ENCODE peak calls at places on chromosomes 12 and 14, in ten cellular contexts. One of them, this sample, is unnamed.

GRCh38 chr12:52917800-52918199 is 12.9 kb upstream of the KRT8 start:
- DNase-seq in MM.1S: no peak
- DNase-seq in HepG2: no peak
- DNase-seq in osteoblast: no peak
- DNase-seq in GM23248: no peak
- DNase-seq in mucosa of descending colon: no peak
- DNase-seq in transverse colon: no peak
- DNase-seq in thoracic aorta: no peak
- DNase-seq in NT2/D1: no peak
- DNase-seq in Peyer's patch: no peak
- DNase-seq in this sample: no peak

GRCh38 chr14:105070760-105071137 is 5.5 kb upstream of the GPR132 start:
- DNase-seq in MM.1S: no peak
- DNase-seq in HepG2: no peak
- DNase-seq in osteoblast: no peak
- DNase-seq in GM23248: peak; percentile 59
- DNase-seq in mucosa of descending colon: no peak
- DNase-seq in transverse colon: no peak
- DNase-seq in thoracic aorta: no peak
- DNase-seq in NT2/D1: no peak
- DNase-seq in Peyer's patch: no peak
- DNase-seq in this sample: no peak

GRCh38 chr12:120922279-120922678 is 18.1 kb upstream of the SPPL3 start:
- DNase-seq in MM.1S: no peak
- DNase-seq in HepG2: no peak
- DNase-seq in osteoblast: no peak
- DNase-seq in GM23248: no peak
- DNase-seq in mucosa of descending colon: no peak
- DNase-seq in transverse colon: no peak
- DNase-seq in thoracic aorta: no peak
- DNase-seq in NT2/D1: peak; percentile 84
- DNase-seq in Peyer's patch: no peak
- DNase-seq in this sample: no peak

GRCh38 chr14:103123634-103124500 is 606 bp downstream of the TNFAIP2 start:
- DNase-seq in MM.1S: no peak
- DNase-seq in HepG2: no peak
- DNase-seq in osteoblast: peak; percentile 98
- DNase-seq in GM23248: peak; percentile 76
- DNase-seq in mucosa of descending colon: peak; percentile 61
- DNase-seq in transverse colon: no peak
- DNase-seq in thoracic aorta: no peak
- DNase-seq in NT2/D1: no peak
- DNase-seq in Peyer's patch: no peak
- DNase-seq in this sample: peak; percentile 77

GRCh38 chr12:95326450-95326849 is 108.8 kb downstream of the VEZT start:
- DNase-seq in MM.1S: no peak
- DNase-seq in HepG2: peak; percentile 28
- DNase-seq in osteoblast: no peak
- DNase-seq in GM23248: peak; percentile 40
- DNase-seq in mucosa of descending colon: no peak
- DNase-seq in transverse colon: no peak
- DNase-seq in thoracic aorta: no peak
- DNase-seq in NT2/D1: no peak
- DNase-seq in Peyer's patch: no peak
- DNase-seq in this sample: no peak

GRCh38 chr12:71216725-71217579 is 59.2 kb upstream of the TSPAN8 start:
- DNase-seq in MM.1S: peak; percentile 54
- DNase-seq in HepG2: peak; percentile 28
- DNase-seq in osteoblast: no peak
- DNase-seq in GM23248: peak; percentile 38
- DNase-seq in mucosa of descending colon: peak; percentile 44
- DNase-seq in transverse colon: peak; percentile 68
- DNase-seq in thoracic aorta: no peak
- DNase-seq in NT2/D1: no peak
- DNase-seq in Peyer's patch: peak; percentile 50
- DNase-seq in this sample: peak; percentile 18

GRCh38 chr12:53717319-53717718 is 9.9 kb downstream of the CALCOCO1 start:
- DNase-seq in MM.1S: no peak
- DNase-seq in HepG2: no peak
- DNase-seq in osteoblast: no peak
- DNase-seq in GM23248: no peak
- DNase-seq in mucosa of descending colon: no peak
- DNase-seq in transverse colon: no peak
- DNase-seq in thoracic aorta: no peak
- DNase-seq in NT2/D1: no peak
- DNase-seq in Peyer's patch: no peak
- DNase-seq in this sample: no peak

GRCh38 chr12:67760586-67761275 is 112.2 kb downstream of the DYRK2 start:
- DNase-seq in MM.1S: no peak
- DNase-seq in HepG2: no peak
- DNase-seq in osteoblast: no peak
- DNase-seq in GM23248: peak; percentile 11
- DNase-seq in mucosa of descending colon: no peak
- DNase-seq in transverse colon: no peak
- DNase-seq in thoracic aorta: no peak
- DNase-seq in NT2/D1: no peak
- DNase-seq in Peyer's patch: no peak
- DNase-seq in this sample: no peak

GRCh38 chr12:79063258-79063657 is 198.7 kb downstream of the SYT1 start:
- DNase-seq in MM.1S: no peak
- DNase-seq in HepG2: no peak
- DNase-seq in osteoblast: no peak
- DNase-seq in GM23248: no peak
- DNase-seq in mucosa of descending colon: no peak
- DNase-seq in transverse colon: no peak
- DNase-seq in thoracic aorta: no peak
- DNase-seq in NT2/D1: no peak
- DNase-seq in Peyer's patch: no peak
- DNase-seq in this sample: no peak

GRCh38 chr12:82696543-82696942 is 9.8 kb downstream of the TMTC2 start:
- DNase-seq in MM.1S: no peak
- DNase-seq in HepG2: no peak
- DNase-seq in osteoblast: no peak
- DNase-seq in GM23248: no peak
- DNase-seq in mucosa of descending colon: no peak
- DNase-seq in transverse colon: no peak
- DNase-seq in thoracic aorta: no peak
- DNase-seq in NT2/D1: no peak
- DNase-seq in Peyer's patch: no peak
- DNase-seq in this sample: no peak

GRCh38 chr12:63904653-63905052 is 60.2 kb downstream of the SRGAP1 start:
- DNase-seq in MM.1S: no peak
- DNase-seq in HepG2: no peak
- DNase-seq in osteoblast: no peak
- DNase-seq in GM23248: no peak
- DNase-seq in mucosa of descending colon: no peak
- DNase-seq in transverse colon: no peak
- DNase-seq in thoracic aorta: no peak
- DNase-seq in NT2/D1: no peak
- DNase-seq in Peyer's patch: no peak
- DNase-seq in this sample: no peak

GRCh38 chr12:30614031-30614430 is 81.6 kb downstream of the IPO8 start:
- DNase-seq in MM.1S: no peak
- DNase-seq in HepG2: no peak
- DNase-seq in osteoblast: peak; percentile 58
- DNase-seq in GM23248: no peak
- DNase-seq in mucosa of descending colon: no peak
- DNase-seq in transverse colon: no peak
- DNase-seq in thoracic aorta: no peak
- DNase-seq in NT2/D1: no peak
- DNase-seq in Peyer's patch: no peak
- DNase-seq in this sample: no peak

GRCh38 chr12:102120886-102121285 is 903 bp downstream of the PARPBP start:
- DNase-seq in MM.1S: peak; percentile 14
- DNase-seq in HepG2: peak; percentile 29
- DNase-seq in osteoblast: peak; percentile 60
- DNase-seq in GM23248: peak; percentile 61
- DNase-seq in mucosa of descending colon: no peak
- DNase-seq in transverse colon: no peak
- DNase-seq in thoracic aorta: no peak
- DNase-seq in NT2/D1: no peak
- DNase-seq in Peyer's patch: no peak
- DNase-seq in this sample: peak; percentile 21

GRCh38 chr14:24432259-24433131 is 2.7 kb downstream of the KHNYN start:
- DNase-seq in MM.1S: no peak
- DNase-seq in HepG2: no peak
- DNase-seq in osteoblast: no peak
- DNase-seq in GM23248: peak; percentile 59
- DNase-seq in mucosa of descending colon: peak; percentile 51
- DNase-seq in transverse colon: no peak
- DNase-seq in thoracic aorta: no peak
- DNase-seq in NT2/D1: no peak
- DNase-seq in Peyer's patch: no peak
- DNase-seq in this sample: no peak

GRCh38 chr12:79884401-79885006 is 50.4 kb downstream of the PPP1R12A start:
- DNase-seq in MM.1S: no peak
- DNase-seq in HepG2: no peak
- DNase-seq in osteoblast: no peak
- DNase-seq in GM23248: no peak
- DNase-seq in mucosa of descending colon: no peak
- DNase-seq in transverse colon: no peak
- DNase-seq in thoracic aorta: no peak
- DNase-seq in NT2/D1: no peak
- DNase-seq in Peyer's patch: no peak
- DNase-seq in this sample: no peak

GRCh38 chr14:81211844-81212243 is 8.9 kb downstream of the GTF2A1 start:
- DNase-seq in MM.1S: peak; percentile 23
- DNase-seq in HepG2: peak; percentile 35
- DNase-seq in osteoblast: no peak
- DNase-seq in GM23248: peak; percentile 60
- DNase-seq in mucosa of descending colon: no peak
- DNase-seq in transverse colon: no peak
- DNase-seq in thoracic aorta: no peak
- DNase-seq in NT2/D1: no peak
- DNase-seq in Peyer's patch: no peak
- DNase-seq in this sample: no peak

GRCh38 chr14:52238682-52239081 is 28.8 kb upstream of the PTGDR start:
- DNase-seq in MM.1S: no peak
- DNase-seq in HepG2: no peak
- DNase-seq in osteoblast: no peak
- DNase-seq in GM23248: no peak
- DNase-seq in mucosa of descending colon: no peak
- DNase-seq in transverse colon: no peak
- DNase-seq in thoracic aorta: no peak
- DNase-seq in NT2/D1: no peak
- DNase-seq in Peyer's patch: no peak
- DNase-seq in this sample: no peak

GRCh38 chr14:96162265-96162664 is 42.4 kb upstream of the BDKRB2 start:
- DNase-seq in MM.1S: no peak
- DNase-seq in HepG2: no peak
- DNase-seq in osteoblast: no peak
- DNase-seq in GM23248: peak; percentile 34
- DNase-seq in mucosa of descending colon: no peak
- DNase-seq in transverse colon: no peak
- DNase-seq in thoracic aorta: no peak
- DNase-seq in NT2/D1: no peak
- DNase-seq in Peyer's patch: no peak
- DNase-seq in this sample: no peak

DNA sequence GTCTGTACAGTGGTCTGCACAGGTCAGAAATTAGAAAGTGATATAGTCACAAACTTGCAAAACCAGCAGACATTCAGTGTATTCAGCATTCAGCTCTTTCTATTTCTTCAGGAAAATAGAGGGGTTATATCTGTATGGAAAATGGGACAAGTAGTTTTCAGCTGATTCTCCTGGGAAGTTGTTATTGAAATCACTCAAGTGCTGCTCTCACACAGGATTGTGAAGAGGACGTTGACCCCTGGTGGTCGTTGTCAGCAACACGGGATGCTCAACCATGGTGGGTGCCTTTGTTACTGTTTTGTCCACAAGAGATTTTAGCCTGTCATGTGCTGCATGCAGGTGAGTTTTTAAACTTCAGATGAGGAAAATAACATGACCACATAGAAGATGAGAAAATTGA is 981.8 kb downstream of the TMEM121 start:
- DNase-seq in MM.1S: no peak
- DNase-seq in HepG2: no peak
- DNase-seq in osteoblast: no peak
- DNase-seq in GM23248: no peak
- DNase-seq in mucosa of descending colon: no peak
- DNase-seq in transverse colon: no peak
- DNase-seq in thoracic aorta: no peak
- DNase-seq in NT2/D1: no peak
- DNase-seq in Peyer's patch: no peak
- DNase-seq in this sample: no peak
- H3K9me3 ChIP-seq in MM.1S: no peaks in the 10 kb centered on the region
- H3K9me3 ChIP-seq in HepG2: no peaks in the 10 kb centered on the region
- H3K9me3 ChIP-seq in osteoblast: peaks cover 8% of the 10 kb centered on the region
- H3K9me3 ChIP-seq in GM23248: no peaks in the 10 kb centered on the region
- H3K9me3 ChIP-seq in mucosa of descending colon: no peaks in the 10 kb centered on the region
- H3K9me3 ChIP-seq in transverse colon: no peaks in the 10 kb centered on the region
- H3K9me3 ChIP-seq in thoracic aorta: no peaks in the 10 kb centered on the region
- H3K9me3 ChIP-seq in NT2/D1: no peaks in the 10 kb centered on the region
- H3K9me3 ChIP-seq in Peyer's patch: no peaks in the 10 kb centered on the region
- H3K9me3 ChIP-seq in this sample: no peaks in the 10 kb centered on the region

GRCh38 chr12:16003460-16003859 is 92.3 kb downstream of the DERA start:
- DNase-seq in MM.1S: no peak
- DNase-seq in HepG2: no peak
- DNase-seq in osteoblast: no peak
- DNase-seq in GM23248: no peak
- DNase-seq in mucosa of descending colon: no peak
- DNase-seq in transverse colon: no peak
- DNase-seq in thoracic aorta: no peak
- DNase-seq in NT2/D1: no peak
- DNase-seq in Peyer's patch: no peak
- DNase-seq in this sample: no peak
- H3K9me3 ChIP-seq in MM.1S: no peaks in the 10 kb centered on the region
- H3K9me3 ChIP-seq in HepG2: no peaks in the 10 kb centered on the region
- H3K9me3 ChIP-seq in osteoblast: no peaks in the 10 kb centered on the region
- H3K9me3 ChIP-seq in GM23248: no peaks in the 10 kb centered on the region
- H3K9me3 ChIP-seq in mucosa of descending colon: no peaks in the 10 kb centered on the region
- H3K9me3 ChIP-seq in transverse colon: no peaks in the 10 kb centered on the region
- H3K9me3 ChIP-seq in thoracic aorta: no peaks in the 10 kb centered on the region
- H3K9me3 ChIP-seq in NT2/D1: no peaks in the 10 kb centered on the region
- H3K9me3 ChIP-seq in Peyer's patch: no peaks in the 10 kb centered on the region
- H3K9me3 ChIP-seq in this sample: no peaks in the 10 kb centered on the region

GRCh38 chr14:106538193-106538592 is 1011.8 kb downstream of the TMEM121 start:
- DNase-seq in MM.1S: no peak
- DNase-seq in HepG2: no peak
- DNase-seq in osteoblast: no peak
- DNase-seq in GM23248: no peak
- DNase-seq in mucosa of descending colon: no peak
- DNase-seq in transverse colon: no peak
- DNase-seq in thoracic aorta: no peak
- DNase-seq in NT2/D1: no peak
- DNase-seq in Peyer's patch: no peak
- DNase-seq in this sample: no peak
- H3K9me3 ChIP-seq in MM.1S: no peaks in the 10 kb centered on the region
- H3K9me3 ChIP-seq in HepG2: peaks cover 8% of the 10 kb centered on the region
- H3K9me3 ChIP-seq in osteoblast: no peaks in the 10 kb centered on the region
- H3K9me3 ChIP-seq in GM23248: no peaks in the 10 kb centered on the region
- H3K9me3 ChIP-seq in mucosa of descending colon: peaks cover 4% of the 10 kb centered on the region
- H3K9me3 ChIP-seq in transverse colon: no peaks in the 10 kb centered on the region
- H3K9me3 ChIP-seq in thoracic aorta: no peaks in the 10 kb centered on the region
- H3K9me3 ChIP-seq in NT2/D1: no peaks in the 10 kb centered on the region
- H3K9me3 ChIP-seq in Peyer's patch: no peaks in the 10 kb centered on the region
- H3K9me3 ChIP-seq in this sample: no peaks in the 10 kb centered on the region

DNA sequence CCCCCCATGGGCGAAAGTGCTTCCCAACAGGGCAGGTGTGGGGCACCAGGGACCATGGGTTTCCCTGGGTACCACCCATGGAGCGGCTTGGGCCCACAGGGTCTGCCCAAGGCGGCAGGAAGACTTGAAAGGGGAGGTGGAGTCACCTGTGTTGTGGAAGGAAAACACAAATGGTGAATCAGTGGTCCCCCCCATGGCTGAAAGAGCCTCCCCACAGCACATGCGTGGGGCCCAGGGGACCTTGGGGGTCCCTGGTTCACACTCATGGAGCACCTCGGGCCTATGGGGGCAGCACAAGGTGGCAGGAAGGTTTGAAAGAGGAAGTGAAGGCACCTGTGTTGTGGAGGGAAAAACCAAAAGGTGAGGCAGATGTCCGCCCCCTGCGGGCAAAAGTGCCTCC is 581.9 kb downstream of the ALG10 start:
- DNase-seq in MM.1S: no peak
- DNase-seq in HepG2: no peak
- DNase-seq in osteoblast: no peak
- DNase-seq in GM23248: no peak
- DNase-seq in mucosa of descending colon: no peak
- DNase-seq in transverse colon: no peak
- DNase-seq in thoracic aorta: no peak
- DNase-seq in NT2/D1: no peak
- DNase-seq in Peyer's patch: peak; percentile 27
- DNase-seq in this sample: no peak
- H3K9me3 ChIP-seq in MM.1S: no peaks in the 10 kb centered on the region
- H3K9me3 ChIP-seq in HepG2: peaks cover 87% of the 10 kb centered on the region
- H3K9me3 ChIP-seq in osteoblast: no peaks in the 10 kb centered on the region
- H3K9me3 ChIP-seq in GM23248: no peaks in the 10 kb centered on the region
- H3K9me3 ChIP-seq in mucosa of descending colon: peaks cover 90% of the 10 kb centered on the region
- H3K9me3 ChIP-seq in transverse colon: peaks cover 62% of the 10 kb centered on the region
- H3K9me3 ChIP-seq in thoracic aorta: peaks cover 30% of the 10 kb centered on the region
- H3K9me3 ChIP-seq in NT2/D1: peaks cover 3% of the 10 kb centered on the region
- H3K9me3 ChIP-seq in Peyer's patch: no peaks in the 10 kb centered on the region
- H3K9me3 ChIP-seq in this sample: no peaks in the 10 kb centered on the region